ENCODE peak calls at places on chromosomes 5 and 9, in six cellular contexts. V is neuronal stem cell, U is mesenchymal stem cell, O is HL-60, T is AG04450, F is cardiac muscle cell. G is an unnamed sample.

GRCh38 chr9:1373445-1373844 is 323.3 kb downstream of the DMRT2 start:
- DNase-seq in V (no peak), U (no peak), T (no peak), O (no peak), F (no peak), G (no peak)

GRCh38 chr9:16976427-16976826 is 106.0 kb upstream of the BNC2 start:
- DNase-seq in U (no peak), V (no peak), F (no peak), T (no peak), O (no peak), G (no peak)

GRCh38 chr9:21267141-21267540 is 27.3 kb upstream of the IFNA14 start:
- DNase-seq in F (no peak), O (no peak), V (no peak), T (no peak), U (no peak), G (no peak)

GRCh38 chr9:93475108-93475507 is 21.7 kb upstream of the FAM120AOS start:
- DNase-seq in O (no peak), F (no peak), T (no peak), U (no peak), V (no peak), G (no peak)

GRCh38 chr5:142426676-142427364 is 102.0 kb upstream of the SPRY4 start:
- DNase-seq in F (peak; percentile 57), V (no peak), T (no peak), U (peak; percentile 78), O (no peak), G (no peak)

GRCh38 chr5:53262348-53262970 is 152.9 kb upstream of the MOCS2 start:
- DNase-seq in F (peak; percentile 80), O (no peak), U (peak; percentile 56), V (no peak), T (no peak), G (peak; percentile 46)

GRCh38 chr5:7317751-7318150 is 78.2 kb upstream of the ADCY2 start:
- DNase-seq in V (no peak), F (no peak), O (no peak), U (no peak), T (no peak), G (no peak)

GRCh38 chr9:12185856-12186255 is 507.3 kb upstream of the TYRP1 start:
- DNase-seq in U (peak; percentile 5), T (no peak), F (no peak), O (no peak), V (no peak), G (no peak)

GRCh38 chr9:136532799-136533774 is 12.8 kb downstream of the NOTCH1 start:
- DNase-seq in T (no peak), V (no peak), F (no peak), U (no peak), O (peak; percentile 75), G (no peak)

GRCh38 chr9:38362912-38363588 is 29.5 kb upstream of the ALDH1B1 start:
- DNase-seq in T (peak; percentile 67), V (peak; percentile 52), F (peak; percentile 86), U (peak; percentile 74), O (peak; percentile 68), G (peak; percentile 69)

GRCh38 chr5:87169300-87169991 is 98.2 kb upstream of the RASA1 start:
- DNase-seq in F (no peak), U (no peak), O (no peak), T (no peak), V (no peak), G (no peak)

GRCh38 chr9:7780261-7780988 is 19.2 kb downstream of the DMAC1 start:
- DNase-seq in V (peak; percentile 14), U (peak; percentile 64), O (no peak), T (no peak), F (peak; percentile 32), G (peak; percentile 80)

GRCh38 chr9:130379649-130379970 is 65.2 kb upstream of the ASS1 start:
- DNase-seq in O (no peak), V (no peak), U (no peak), F (no peak), T (no peak), G (no peak)

GRCh38 chr9:68631811-68632210 is 73.2 kb upstream of the PIP5K1B start:
- DNase-seq in O (no peak), T (no peak), F (no peak), V (no peak), U (no peak), G (no peak)

GRCh38 chr5:180611140-180611850 is 20.0 kb upstream of the SCGB3A1 start:
- DNase-seq in T (no peak), V (no peak), O (no peak), F (no peak), U (no peak), G (peak; percentile 48)

GRCh38 chr9:71562140-71562539 is 206.2 kb downstream of the CEMIP2 start:
- DNase-seq in U (no peak), T (no peak), O (no peak), V (no peak), F (no peak), G (no peak)

GRCh38 chr5:31021181-31021624 is 172.3 kb upstream of the CDH6 start:
- DNase-seq in F (peak; percentile 6), O (no peak), U (no peak), V (no peak), T (peak; percentile 34), G (no peak)

GRCh38 chr5:131628990-131629389 is 6.0 kb downstream of the RAPGEF6 start:
- DNase-seq in O (no peak), T (no peak), U (peak; percentile 48), F (no peak), V (no peak), G (no peak)

GRCh38 chr9:93143830-93144530 is 9.9 kb upstream of the NINJ1 start:
- DNase-seq in O (no peak), V (no peak), F (no peak), U (no peak), T (no peak), G (no peak)

GRCh38 chr5:161410640-161411039 is 135.9 kb downstream of the GABRB2 start:
- DNase-seq in O (no peak), T (no peak), U (no peak), F (peak; percentile 1), V (no peak), G (no peak)

GRCh38 chr5:81420039-81420667 is 26.2 kb upstream of the ACOT12 start:
- DNase-seq in V (no peak), U (peak; percentile 96), O (peak; percentile 1), F (peak; percentile 88), T (peak; percentile 75), G (no peak)

GRCh38 chr9:89408628-89409101 is 89.2 kb downstream of the SEMA4D start:
- DNase-seq in F (no peak), V (no peak), T (no peak), O (peak; percentile 84), U (no peak), G (no peak)

GRCh38 chr5:56692359-56693219 is 122.8 kb upstream of the MAP3K1 start:
- DNase-seq in U (no peak), T (no peak), O (peak; percentile 39), F (no peak), V (no peak), G (no peak)

GRCh38 chr5:93303291-93303691 is 277.7 kb downstream of the NR2F1-AS1 start:
- DNase-seq in O (no peak), V (no peak), F (peak; percentile 47), T (no peak), U (no peak), G (no peak)

GRCh38 chr9:76333964-76334363 is 60.3 kb downstream of the RFK start:
- DNase-seq in V (no peak), U (no peak), F (no peak), T (no peak), O (no peak), G (no peak)

GRCh38 chr5:7329712-7330111 is 66.2 kb upstream of the ADCY2 start:
- DNase-seq in U (no peak), V (no peak), O (no peak), T (no peak), F (no peak), G (no peak)

GRCh38 chr9:93680445-93681315 is 104.3 kb downstream of the PHF2 start:
- DNase-seq in V (no peak), O (no peak), T (no peak), F (no peak), U (no peak), G (no peak)

GRCh38 chr5:32030226-32030625 is 143.9 kb downstream of the GOLPH3 start:
- DNase-seq in V (no peak), T (no peak), F (no peak), O (no peak), U (no peak), G (no peak)

GRCh38 chr5:139711067-139711851 is 63.1 kb downstream of the CXXC5 start:
- DNase-seq in O (no peak), F (peak; percentile 52), U (peak; percentile 66), T (no peak), V (peak; percentile 73), G (peak; percentile 86)

GRCh38 chr9:25542319-25542718 is 135.9 kb downstream of the TUSC1 start:
- DNase-seq in V (no peak), T (no peak), U (no peak), F (no peak), O (no peak), G (no peak)

GRCh38 chr9:25543806-25544205 is 134.4 kb downstream of the TUSC1 start:
- DNase-seq in U (no peak), O (no peak), T (no peak), V (no peak), F (no peak), G (no peak)

DNA sequence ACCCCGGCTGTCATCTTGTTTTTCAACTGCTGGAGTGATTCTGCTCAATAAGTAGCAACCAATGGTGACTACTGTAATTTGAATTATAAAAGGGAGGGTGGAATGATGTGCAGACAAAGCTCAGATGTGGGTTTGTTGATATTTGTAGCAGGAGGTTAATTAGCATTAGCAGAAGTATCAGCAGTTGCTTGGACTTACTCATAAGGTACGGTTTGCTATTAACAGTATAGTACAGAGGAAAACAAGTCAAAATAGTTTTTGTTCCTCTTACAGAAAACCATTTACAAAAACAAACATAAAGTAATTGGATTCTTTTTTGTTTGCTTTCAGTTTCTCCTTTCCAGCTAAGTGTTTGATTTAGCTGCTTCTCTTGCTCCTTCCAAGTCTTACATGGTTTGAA is 140.4 kb downstream of the TUSC1 start:
- DNase-seq in V (no peak), T (no peak), U (no peak), O (no peak), F (no peak), G (no peak)
- H3K4me3 ChIP-seq in V (no peak overlapping the region), T (no peak overlapping the region), U (no peak overlapping the region), O (no peak overlapping the region), F (no peak overlapping the region), G (no peak overlapping the region)

DNA sequence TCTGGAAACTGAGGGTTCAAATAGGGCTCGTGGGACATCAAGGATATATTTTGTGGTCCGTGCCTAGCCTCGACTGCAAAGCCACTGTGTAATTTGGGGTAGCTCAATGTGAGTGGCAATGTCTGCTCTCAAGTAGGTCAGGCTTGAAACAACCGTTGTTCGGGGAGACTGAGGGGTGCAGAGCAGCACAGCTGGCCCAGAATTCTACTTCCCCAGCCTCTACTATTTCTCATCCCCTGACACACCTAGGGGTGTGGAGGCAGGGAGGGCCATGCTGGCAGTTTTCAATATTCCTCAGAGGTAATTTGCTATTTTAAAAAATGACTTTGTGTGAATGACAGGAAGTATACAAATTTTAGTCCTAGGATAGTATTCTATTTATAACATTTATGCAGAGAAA is 1.4 kb upstream of the DAB2 start:
- DNase-seq in O (no peak), V (no peak), T (no peak), U (no peak), F (no peak), G (no peak)
- H3K4me3 ChIP-seq in O (no peak overlapping the region), V (no peak overlapping the region), T (no peak overlapping the region), U (peak overlapping the region; percentile 93), F (peak overlapping the region; percentile 40), G (no peak overlapping the region)

GRCh38 chr5:147767048-147767447 is 15.5 kb downstream of the JAKMIP2 start:
- DNase-seq in V (no peak), F (no peak), T (no peak), U (no peak), O (no peak), G (no peak)
- H3K4me3 ChIP-seq in V (no peak overlapping the region), F (no peak overlapping the region), T (no peak overlapping the region), U (no peak overlapping the region), O (no peak overlapping the region), G (no peak overlapping the region)

GRCh38 chr9:124929464-124929863 is 11.4 kb downstream of the GOLGA1 start:
- DNase-seq in U (no peak), V (no peak), O (no peak), F (no peak), T (no peak), G (no peak)
- H3K4me3 ChIP-seq in U (no peak overlapping the region), V (no peak overlapping the region), O (no peak overlapping the region), F (no peak overlapping the region), T (no peak overlapping the region), G (no peak overlapping the region)

G was measured in neural progenitor cell.